ENCODE peak calls at places on chromosomes 5 and 9, in five cellular contexts. One of them, this sample, is unnamed.

GRCh38 chr9:2613730-2614271 is 7.8 kb upstream of the VLDLR start:
- DNase-seq in K562: no peak
- DNase-seq in GM23338: peak
- DNase-seq in GM12878: no peak
- DNase-seq in HepG2: no peak
- DNase-seq in this sample: no peak

GRCh38 chr5:72034710-72035109 is 72.6 kb upstream of the MAP1B start:
- DNase-seq in GM12878: no peak
- DNase-seq in K562: no peak
- DNase-seq in HepG2: no peak
- DNase-seq in GM23338: no peak
- DNase-seq in this sample: no peak

GRCh38 chr5:163379298-163380155 is 57.9 kb upstream of the CCNG1 start:
- DNase-seq in GM12878: no peak
- DNase-seq in HepG2: peak
- DNase-seq in K562: peak
- DNase-seq in GM23338: no peak
- DNase-seq in this sample: peak

GRCh38 chr5:31408814-31409213 is 123.1 kb downstream of the DROSHA start:
- DNase-seq in GM12878: no peak
- DNase-seq in K562: peak
- DNase-seq in HepG2: no peak
- DNase-seq in GM23338: no peak
- DNase-seq in this sample: no peak

GRCh38 chr5:140672455-140673186 is 755 bp downstream of the DND1 start:
- DNase-seq in GM12878: no peak
- DNase-seq in GM23338: peak
- DNase-seq in HepG2: no peak
- DNase-seq in K562: peak
- DNase-seq in this sample: no peak

GRCh38 chr5:93578179-93578812 is 2.7 kb downstream of the NR2F1-AS1 start:
- DNase-seq in GM23338: peak
- DNase-seq in K562: no peak
- DNase-seq in HepG2: no peak
- DNase-seq in GM12878: no peak
- DNase-seq in this sample: no peak

GRCh38 chr5:34655354-34655991 is 655 bp upstream of the RAI14 start:
- DNase-seq in GM23338: peak
- DNase-seq in HepG2: peak
- DNase-seq in K562: peak
- DNase-seq in GM12878: no peak
- DNase-seq in this sample: peak

GRCh38 chr5:175654807-175655206 is 3.1 kb upstream of the HRH2 start:
- DNase-seq in GM12878: no peak
- DNase-seq in GM23338: no peak
- DNase-seq in HepG2: no peak
- DNase-seq in K562: no peak
- DNase-seq in this sample: no peak

GRCh38 chr5:146466521-146467349 is 19.6 kb downstream of the TCERG1 start:
- DNase-seq in GM12878: no peak
- DNase-seq in K562: no peak
- DNase-seq in GM23338: peak
- DNase-seq in HepG2: no peak
- DNase-seq in this sample: peak

GRCh38 chr5:178786424-178786823 is 56.0 kb upstream of the ZNF354A start:
- DNase-seq in HepG2: no peak
- DNase-seq in GM12878: no peak
- DNase-seq in K562: no peak
- DNase-seq in GM23338: no peak
- DNase-seq in this sample: no peak

GRCh38 chr5:55421074-55421529 is 113.3 kb downstream of the MTREX start:
- DNase-seq in HepG2: no peak
- DNase-seq in GM12878: peak
- DNase-seq in K562: no peak
- DNase-seq in GM23338: no peak
- DNase-seq in this sample: no peak

GRCh38 chr5:59197911-59198310 is 615.0 kb downstream of the RAB3C start:
- DNase-seq in GM23338: no peak
- DNase-seq in GM12878: no peak
- DNase-seq in K562: no peak
- DNase-seq in HepG2: no peak
- DNase-seq in this sample: no peak

GRCh38 chr9:27247756-27248155 is 49.2 kb downstream of the EQTN start:
- DNase-seq in GM23338: peak
- DNase-seq in HepG2: peak
- DNase-seq in GM12878: no peak
- DNase-seq in K562: peak
- DNase-seq in this sample: peak

GRCh38 chr5:170848033-170848432 is 13.8 kb upstream of the RANBP17 start:
- DNase-seq in GM23338: no peak
- DNase-seq in K562: no peak
- DNase-seq in HepG2: no peak
- DNase-seq in GM12878: no peak
- DNase-seq in this sample: no peak

GRCh38 chr9:4550777-4551476 is 60.7 kb downstream of the SLC1A1 start:
- DNase-seq in HepG2: no peak
- DNase-seq in GM23338: no peak
- DNase-seq in K562: no peak
- DNase-seq in GM12878: no peak
- DNase-seq in this sample: no peak

GRCh38 chr5:137069358-137069757 is 429.8 kb downstream of the SPOCK1 start:
- DNase-seq in HepG2: no peak
- DNase-seq in GM23338: no peak
- DNase-seq in K562: no peak
- DNase-seq in GM12878: no peak
- DNase-seq in this sample: no peak

GRCh38 chr9:69542048-69542447 is 130.1 kb downstream of the APBA1 start:
- DNase-seq in K562: no peak
- DNase-seq in GM23338: no peak
- DNase-seq in HepG2: no peak
- DNase-seq in GM12878: no peak
- DNase-seq in this sample: no peak

GRCh38 chr9:3136999-3137675 is 293.2 kb upstream of the PUM3 start:
- DNase-seq in GM12878: no peak
- DNase-seq in HepG2: no peak
- DNase-seq in K562: no peak
- DNase-seq in GM23338: no peak
- DNase-seq in this sample: no peak

GRCh38 chr5:137836997-137837396 is 30.7 kb upstream of the MYOT start:
- DNase-seq in K562: no peak
- DNase-seq in GM23338: no peak
- DNase-seq in GM12878: no peak
- DNase-seq in HepG2: no peak
- DNase-seq in this sample: no peak

GRCh38 chr5:1155191-1156032 is 43.5 kb upstream of the SLC12A7 start:
- DNase-seq in K562: no peak
- DNase-seq in GM23338: peak
- DNase-seq in GM12878: no peak
- DNase-seq in HepG2: no peak
- DNase-seq in this sample: no peak

GRCh38 chr5:135482383-135482933 is 30.3 kb upstream of the TIFAB start:
- DNase-seq in HepG2: peak
- DNase-seq in GM12878: no peak
- DNase-seq in K562: peak
- DNase-seq in GM23338: no peak
- DNase-seq in this sample: no peak

GRCh38 chr9:121447341-121447834 is 52.3 kb downstream of the GGTA1 start:
- DNase-seq in K562: no peak
- DNase-seq in GM23338: no peak
- DNase-seq in GM12878: no peak
- DNase-seq in HepG2: no peak
- DNase-seq in this sample: no peak

GRCh38 chr9:974993-975739 is 1.3 kb upstream of the DMRT3 start:
- DNase-seq in K562: no peak
- DNase-seq in HepG2: no peak
- DNase-seq in GM12878: no peak
- DNase-seq in GM23338: peak
- DNase-seq in this sample: no peak

GRCh38 chr5:169201597-169201996 is 99.3 kb downstream of the SLIT3 start:
- DNase-seq in GM12878: no peak
- DNase-seq in GM23338: no peak
- DNase-seq in K562: no peak
- DNase-seq in HepG2: no peak
- DNase-seq in this sample: peak

GRCh38 chr9:92480332-92480771 is 2.0 kb downstream of the ASPN start:
- DNase-seq in GM23338: no peak
- DNase-seq in GM12878: no peak
- DNase-seq in K562: no peak
- DNase-seq in HepG2: no peak
- DNase-seq in this sample: no peak

GRCh38 chr5:39024005-39024404 is 50.2 kb downstream of the RICTOR start:
- DNase-seq in GM23338: peak
- DNase-seq in GM12878: no peak
- DNase-seq in K562: no peak
- DNase-seq in HepG2: no peak
- DNase-seq in this sample: no peak

GRCh38 chr9:27440888-27441740 is 83.0 kb upstream of the IFNK start:
- DNase-seq in GM12878: no peak
- DNase-seq in GM23338: peak
- DNase-seq in HepG2: no peak
- DNase-seq in K562: no peak
- DNase-seq in this sample: no peak

GRCh38 chr9:138112090-138112748 is 234.6 kb downstream of the CACNA1B start:
- DNase-seq in HepG2: no peak
- DNase-seq in GM12878: no peak
- DNase-seq in K562: no peak
- DNase-seq in GM23338: no peak
- DNase-seq in this sample: no peak

GRCh38 chr9:135618866-135619598 is 20.3 kb downstream of the GLT6D1 start:
- DNase-seq in K562: no peak
- DNase-seq in HepG2: no peak
- DNase-seq in GM12878: no peak
- DNase-seq in GM23338: no peak
- DNase-seq in this sample: no peak

GRCh38 chr5:13919087-13919486 is 25.4 kb downstream of the DNAH5 start:
- DNase-seq in GM12878: no peak
- DNase-seq in HepG2: no peak
- DNase-seq in K562: no peak
- DNase-seq in GM23338: no peak
- DNase-seq in this sample: no peak

GRCh38 chr5:7683753-7684152 is 167.2 kb downstream of the CFAP90 start:
- DNase-seq in GM12878: no peak
- DNase-seq in K562: no peak
- DNase-seq in HepG2: no peak
- DNase-seq in GM23338: no peak
- DNase-seq in this sample: no peak

GRCh38 chr9:87950765-87951488 is 23.4 kb downstream of the CDK20 start:
- DNase-seq in K562: peak
- DNase-seq in HepG2: peak
- DNase-seq in GM23338: peak
- DNase-seq in GM12878: no peak
- DNase-seq in this sample: peak
- TF ChIP-seq CTCF in K562: peak
- TF ChIP-seq CTCF in HepG2: peak
- TF ChIP-seq CTCF in GM23338: peak
- TF ChIP-seq CTCF in GM12878: peak
- TF ChIP-seq CTCF in this sample: peak

GRCh38 chr9:21996858-21997257 is 2.3 kb downstream of the CDKN2B-AS1 start:
- DNase-seq in GM23338: peak
- DNase-seq in GM12878: no peak
- DNase-seq in K562: no peak
- DNase-seq in HepG2: no peak
- DNase-seq in this sample: no peak

GRCh38 chr9:21994526-21994995 is at the start of gene CDKN2B-AS1:
- DNase-seq in GM23338: peak
- DNase-seq in HepG2: no peak
- DNase-seq in K562: no peak
- DNase-seq in GM12878: no peak
- DNase-seq in this sample: no peak

GRCh38 chr9:21996438-21996837 is 1.8 kb downstream of the CDKN2B-AS1 start:
- DNase-seq in GM12878: no peak
- DNase-seq in GM23338: peak
- DNase-seq in K562: no peak
- DNase-seq in HepG2: no peak
- DNase-seq in this sample: no peak

GRCh38 chr9:21994996-21995651 is 533 bp downstream of the CDKN2B-AS1 start:
- DNase-seq in GM12878: peak
- DNase-seq in HepG2: no peak
- DNase-seq in K562: no peak
- DNase-seq in GM23338: peak
- DNase-seq in this sample: no peak

GRCh38 chr9:21995652-21996275 is 1.2 kb downstream of the CDKN2B-AS1 start:
- DNase-seq in GM12878: no peak
- DNase-seq in K562: no peak
- DNase-seq in GM23338: peak
- DNase-seq in HepG2: no peak
- DNase-seq in this sample: no peak
- TF ChIP-seq JUNB in GM12878: no peak
- TF ChIP-seq JUNB in K562: no peak
- TF ChIP-seq JUNB in GM23338: no peak
- TF ChIP-seq JUNB in HepG2: no peak
- TF ChIP-seq JUNB in this sample: no peak

DNA sequence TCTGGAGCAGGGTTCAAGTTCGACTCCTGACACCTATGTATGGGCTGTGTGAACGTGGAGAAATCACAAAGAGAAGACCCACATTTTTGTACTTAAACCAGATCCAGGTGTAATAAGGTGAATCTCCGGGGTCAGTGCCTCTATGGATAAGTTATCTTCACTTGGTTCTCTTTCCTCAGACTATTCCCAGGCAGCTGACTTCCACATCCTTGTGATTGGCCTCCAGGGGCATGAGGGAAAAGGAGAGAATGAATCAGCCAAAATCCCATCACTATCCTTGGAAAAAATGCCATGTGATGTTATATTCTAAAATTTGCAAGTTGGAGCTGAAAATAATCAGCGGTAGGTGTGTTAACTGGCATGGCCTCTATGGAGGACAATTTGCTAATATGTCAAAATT is 37.2 kb downstream of the ZNF622 start:
- DNase-seq in GM23338: peak
- DNase-seq in GM12878: no peak
- DNase-seq in K562: no peak
- DNase-seq in HepG2: no peak
- DNase-seq in this sample: no peak
- TF ChIP-seq CTCF in GM23338: no peak
- TF ChIP-seq CTCF in GM12878: no peak
- TF ChIP-seq CTCF in K562: no peak
- TF ChIP-seq CTCF in HepG2: no peak
- TF ChIP-seq CTCF in this sample: no peak

GRCh38 chr5:102511666-102512065 is 12.9 kb upstream of the SLCO6A1 start:
- DNase-seq in K562: no peak
- DNase-seq in GM12878: no peak
- DNase-seq in HepG2: no peak
- DNase-seq in GM23338: no peak
- DNase-seq in this sample: no peak
- TF ChIP-seq JUNB in K562: no peak
- TF ChIP-seq JUNB in GM12878: no peak
- TF ChIP-seq JUNB in HepG2: no peak
- TF ChIP-seq JUNB in GM23338: no peak
- TF ChIP-seq JUNB in this sample: no peak